ENCODE peak calls at places on chromosomes 16 and 17, in nine cellular contexts. B, S, M, I, V, Z, X, L and Q are unnamed samples.
A peak's percentile ranks its signal among the peaks of the same experiment; 100 is the strongest.

GRCh38 chr17:75822119-75822799 is 21.9 kb downstream of the UNC13D start:
- DNase-seq in V (no peak), Z (peak; percentile 60), M (peak; percentile 76), B (no peak), S (peak; percentile 70), L (no peak), I (no peak), X (no peak), Q (peak; percentile 71)

GRCh38 chr16:86876499-86876898 is 298.1 kb downstream of the FOXL1 start:
- DNase-seq in S (no peak), I (no peak), V (no peak), L (no peak), B (no peak), X (no peak), Z (no peak), M (no peak), Q (peak; percentile 70)

GRCh38 chr17:30605523-30605922 is 128.3 kb downstream of the GOSR1 start:
- DNase-seq in M (no peak), V (no peak), S (no peak), B (no peak), L (no peak), X (no peak), I (no peak), Z (no peak), Q (no peak)

GRCh38 chr16:83969771-83970429 is 1.9 kb downstream of the NECAB2 start:
- DNase-seq in M (no peak), X (no peak), B (no peak), V (peak; percentile 39), L (no peak), Z (peak; percentile 48), S (no peak), I (no peak), Q (peak; percentile 75)

GRCh38 chr16:4693956-4694663 is 748 bp downstream of the NUDT16L1 start:
- DNase-seq in S (peak; percentile 36), X (peak; percentile 62), L (peak; percentile 76), Z (peak; percentile 84), M (no peak), V (peak; percentile 67), B (no peak), I (peak; percentile 22), Q (peak; percentile 85)

GRCh38 chr17:35972945-35973332 is 8.4 kb downstream of the CCL16 start:
- DNase-seq in Z (no peak), M (no peak), L (peak; percentile 62), B (no peak), S (no peak), X (no peak), V (no peak), I (no peak), Q (no peak)

GRCh38 chr16:27049117-27049516 is 17.6 kb upstream of the C16orf82 start:
- DNase-seq in B (no peak), V (no peak), Z (no peak), X (no peak), L (no peak), S (no peak), M (no peak), I (no peak), Q (no peak)

GRCh38 chr16:8782673-8783072 is 14.8 kb downstream of the TMEM186 start:
- DNase-seq in I (no peak), L (no peak), V (no peak), M (no peak), B (no peak), Z (no peak), S (no peak), X (no peak), Q (no peak)

GRCh38 chr17:75295220-75296158 is 6.3 kb upstream of the SLC25A19 start:
- DNase-seq in X (no peak), V (no peak), L (no peak), S (no peak), Z (no peak), I (no peak), M (no peak), B (no peak), Q (no peak)

GRCh38 chr16:13390093-13390985 is 488.9 kb downstream of the SHISA9 start:
- DNase-seq in I (no peak), M (no peak), B (no peak), Z (no peak), L (no peak), X (no peak), V (no peak), S (peak; percentile 47), Q (no peak)

GRCh38 chr17:55304171-55304859 is 39.6 kb downstream of the HLF start:
- DNase-seq in X (no peak), B (no peak), M (no peak), Z (no peak), I (no peak), V (no peak), S (no peak), L (no peak), Q (no peak)

GRCh38 chr16:79278506-79278905 is 322.0 kb downstream of the MAF start:
- DNase-seq in M (no peak), S (no peak), V (no peak), X (no peak), Z (no peak), I (no peak), L (no peak), B (no peak), Q (no peak)

GRCh38 chr17:41415833-41416335 is 8.5 kb downstream of the KRT37 start:
- DNase-seq in Z (no peak), I (peak; percentile 41), S (no peak), M (no peak), V (no peak), X (peak; percentile 39), B (no peak), L (peak; percentile 30), Q (no peak)

GRCh38 chr16:1152123-1152638 is 725 bp upstream of the CACNA1H start:
- DNase-seq in M (no peak), L (peak; percentile 45), X (peak; percentile 24), B (no peak), S (peak; percentile 46), V (no peak), I (no peak), Z (peak; percentile 73), Q (no peak)

GRCh38 chr17:5705081-5705875 is 121.0 kb upstream of the NLRP1 start:
- DNase-seq in Z (no peak), L (no peak), S (no peak), I (no peak), M (no peak), X (peak; percentile 19), V (no peak), B (no peak), Q (no peak)

GRCh38 chr16:30491229-30491628 is 18.7 kb downstream of the ITGAL start:
- DNase-seq in B (no peak), M (no peak), I (no peak), V (no peak), L (no peak), S (no peak), X (no peak), Z (no peak), Q (no peak)

GRCh38 chr17:512926-513325 is 160.3 kb upstream of the RPH3AL start:
- DNase-seq in I (no peak), L (no peak), V (no peak), X (peak; percentile 76), Z (no peak), B (no peak), M (no peak), S (no peak), Q (peak; percentile 85)

GRCh38 chr16:3389663-3390338 is 11.0 kb downstream of the ZSCAN32 start:
- DNase-seq in L (no peak), Z (no peak), S (no peak), B (no peak), X (no peak), I (no peak), M (no peak), V (no peak), Q (no peak)

GRCh38 chr16:81266680-81267095 is 28.2 kb downstream of the BCO1 start:
- DNase-seq in M (no peak), X (no peak), B (no peak), S (peak; percentile 11), I (no peak), V (no peak), L (peak; percentile 64), Z (no peak), Q (no peak)

GRCh38 chr17:20116683-20117309 is 107.6 kb downstream of the SPECC1 start:
- DNase-seq in Z (peak; percentile 61), B (peak; percentile 18), S (peak; percentile 57), I (no peak), M (peak; percentile 31), V (no peak), X (peak; percentile 69), L (peak; percentile 71), Q (no peak)

GRCh38 chr17:43614560-43614959 is 47.2 kb downstream of the MEOX1 start:
- DNase-seq in Z (no peak), B (no peak), X (no peak), V (no peak), I (no peak), L (no peak), M (no peak), S (no peak), Q (no peak)

GRCh38 chr17:49371178-49371834 is 9.3 kb upstream of the ZNF652 start:
- DNase-seq in S (no peak), Z (no peak), M (no peak), V (no peak), L (no peak), X (no peak), B (no peak), I (no peak), Q (no peak)

GRCh38 chr17:70121136-70121535 is 46.1 kb downstream of the KCNJ16 start:
- DNase-seq in B (no peak), M (no peak), X (no peak), V (no peak), L (no peak), Z (no peak), I (no peak), S (no peak), Q (no peak)

GRCh38 chr17:17782425-17783120 is 54.2 kb downstream of the SREBF1 start:
- DNase-seq in S (peak; percentile 61), I (no peak), L (peak; percentile 54), V (no peak), M (peak; percentile 56), B (no peak), X (peak; percentile 32), Z (peak; percentile 75), Q (no peak)

GRCh38 chr16:1275791-1276579 is 20.1 kb downstream of the TPSD1 start:
- DNase-seq in V (no peak), S (no peak), B (no peak), M (no peak), I (no peak), Z (no peak), X (no peak), L (no peak), Q (no peak)

GRCh38 chr16:83742076-83742475 is 65.7 kb upstream of the HSBP1 start:
- DNase-seq in B (no peak), M (no peak), X (no peak), V (no peak), S (no peak), Z (peak; percentile 63), L (no peak), I (no peak), Q (no peak)

GRCh38 chr17:80857721-80858171 is 133.9 kb upstream of the CHMP6 start:
- DNase-seq in M (no peak), Z (no peak), X (no peak), S (no peak), L (no peak), B (no peak), V (no peak), I (no peak), Q (peak; percentile 61)

GRCh38 chr16:62445909-62446308 is 409.7 kb upstream of the CDH8 start:
- DNase-seq in X (no peak), M (no peak), B (no peak), L (peak; percentile 9), V (no peak), I (no peak), Z (no peak), S (no peak), Q (no peak)